ENCODE peak calls at places on chromosomes 13 and 19, in seven cellular contexts. One of them, this sample, is unnamed.

GRCh38 chr19:45423589-45424190 is at the start of gene ERCC1:
- DNase-seq in H1: peak
- DNase-seq in SK-N-SH: peak
- DNase-seq in HepG2: peak
- DNase-seq in HCT116: peak
- DNase-seq in K562: peak
- DNase-seq in GM12878: peak
- DNase-seq in this sample: peak

GRCh38 chr13:99155821-99156220 is 44.8 kb upstream of the UBAC2 start:
- DNase-seq in H1: no peak
- DNase-seq in SK-N-SH: no peak
- DNase-seq in HepG2: no peak
- DNase-seq in HCT116: no peak
- DNase-seq in K562: no peak
- DNase-seq in GM12878: no peak
- DNase-seq in this sample: no peak

GRCh38 chr19:39842693-39843435 is 3.3 kb downstream of the FBL start:
- DNase-seq in H1: no peak
- DNase-seq in SK-N-SH: no peak
- DNase-seq in HepG2: no peak
- DNase-seq in HCT116: no peak
- DNase-seq in K562: no peak
- DNase-seq in GM12878: no peak
- DNase-seq in this sample: no peak

GRCh38 chr13:49453465-49453864 is 9.4 kb downstream of the SETDB2 start:
- DNase-seq in H1: no peak
- DNase-seq in SK-N-SH: no peak
- DNase-seq in HepG2: no peak
- DNase-seq in HCT116: no peak
- DNase-seq in K562: no peak
- DNase-seq in GM12878: no peak
- DNase-seq in this sample: no peak

GRCh38 chr19:17450264-17451075 is 2.0 kb upstream of the TMEM221 start:
- DNase-seq in H1: no peak
- DNase-seq in SK-N-SH: no peak
- DNase-seq in HepG2: no peak
- DNase-seq in HCT116: peak
- DNase-seq in K562: peak
- DNase-seq in GM12878: no peak
- DNase-seq in this sample: no peak

GRCh38 chr19:35264281-35265125 is 4.3 kb upstream of the USF2 start:
- DNase-seq in H1: no peak
- DNase-seq in SK-N-SH: no peak
- DNase-seq in HepG2: no peak
- DNase-seq in HCT116: no peak
- DNase-seq in K562: no peak
- DNase-seq in GM12878: no peak
- DNase-seq in this sample: no peak

GRCh38 chr19:4474504-4475136 is 2.5 kb downstream of the HDGFL2 start:
- DNase-seq in H1: peak
- DNase-seq in SK-N-SH: peak
- DNase-seq in HepG2: no peak
- DNase-seq in HCT116: no peak
- DNase-seq in K562: peak
- DNase-seq in GM12878: no peak
- DNase-seq in this sample: peak

GRCh38 chr19:16309653-16310052 is 15.0 kb upstream of the KLF2 start:
- DNase-seq in H1: no peak
- DNase-seq in SK-N-SH: no peak
- DNase-seq in HepG2: no peak
- DNase-seq in HCT116: no peak
- DNase-seq in K562: no peak
- DNase-seq in GM12878: no peak
- DNase-seq in this sample: no peak

GRCh38 chr13:50928609-50929274 is 19.2 kb downstream of the RNASEH2B start:
- DNase-seq in H1: no peak
- DNase-seq in SK-N-SH: no peak
- DNase-seq in HepG2: no peak
- DNase-seq in HCT116: no peak
- DNase-seq in K562: no peak
- DNase-seq in GM12878: no peak
- DNase-seq in this sample: no peak

GRCh38 chr19:58519087-58519354 is 589 bp downstream of the ZBTB45 start:
- DNase-seq in H1: no peak
- DNase-seq in SK-N-SH: peak
- DNase-seq in HepG2: peak
- DNase-seq in HCT116: no peak
- DNase-seq in K562: peak
- DNase-seq in GM12878: no peak
- DNase-seq in this sample: peak

GRCh38 chr13:80685942-80686341 is 345.0 kb upstream of the SPRY2 start:
- DNase-seq in H1: no peak
- DNase-seq in SK-N-SH: no peak
- DNase-seq in HepG2: no peak
- DNase-seq in HCT116: no peak
- DNase-seq in K562: no peak
- DNase-seq in GM12878: no peak
- DNase-seq in this sample: no peak

GRCh38 chr13:34364633-34365032 is 546.7 kb downstream of the RFC3 start:
- DNase-seq in H1: no peak
- DNase-seq in SK-N-SH: no peak
- DNase-seq in HepG2: no peak
- DNase-seq in HCT116: no peak
- DNase-seq in K562: no peak
- DNase-seq in GM12878: no peak
- DNase-seq in this sample: no peak

GRCh38 chr19:40342644-40343311 is 5.4 kb downstream of the C19orf47 start:
- DNase-seq in H1: no peak
- DNase-seq in SK-N-SH: no peak
- DNase-seq in HepG2: no peak
- DNase-seq in HCT116: no peak
- DNase-seq in K562: no peak
- DNase-seq in GM12878: no peak
- DNase-seq in this sample: no peak

GRCh38 chr19:43575955-43576451 is 402 bp downstream of the PINLYP start:
- DNase-seq in H1: no peak
- DNase-seq in SK-N-SH: no peak
- DNase-seq in HepG2: no peak
- DNase-seq in HCT116: no peak
- DNase-seq in K562: no peak
- DNase-seq in GM12878: no peak
- DNase-seq in this sample: peak

GRCh38 chr13:98977568-98978270 is at the start of gene DOCK9:
- DNase-seq in H1: no peak
- DNase-seq in SK-N-SH: no peak
- DNase-seq in HepG2: no peak
- DNase-seq in HCT116: no peak
- DNase-seq in K562: no peak
- DNase-seq in GM12878: no peak
- DNase-seq in this sample: no peak

GRCh38 chr19:29807178-29807577 is 4.6 kb upstream of the CCNE1 start:
- DNase-seq in H1: no peak
- DNase-seq in SK-N-SH: no peak
- DNase-seq in HepG2: no peak
- DNase-seq in HCT116: no peak
- DNase-seq in K562: no peak
- DNase-seq in GM12878: no peak
- DNase-seq in this sample: no peak

GRCh38 chr13:83377486-83377885 is 504.8 kb downstream of the SLITRK1 start:
- DNase-seq in H1: no peak
- DNase-seq in SK-N-SH: no peak
- DNase-seq in HepG2: no peak
- DNase-seq in HCT116: no peak
- DNase-seq in K562: no peak
- DNase-seq in GM12878: no peak
- DNase-seq in this sample: no peak

GRCh38 chr13:35794734-35795389 is 318.4 kb upstream of the MAB21L1 start:
- DNase-seq in H1: no peak
- DNase-seq in SK-N-SH: no peak
- DNase-seq in HepG2: no peak
- DNase-seq in HCT116: no peak
- DNase-seq in K562: no peak
- DNase-seq in GM12878: no peak
- DNase-seq in this sample: no peak

DNA sequence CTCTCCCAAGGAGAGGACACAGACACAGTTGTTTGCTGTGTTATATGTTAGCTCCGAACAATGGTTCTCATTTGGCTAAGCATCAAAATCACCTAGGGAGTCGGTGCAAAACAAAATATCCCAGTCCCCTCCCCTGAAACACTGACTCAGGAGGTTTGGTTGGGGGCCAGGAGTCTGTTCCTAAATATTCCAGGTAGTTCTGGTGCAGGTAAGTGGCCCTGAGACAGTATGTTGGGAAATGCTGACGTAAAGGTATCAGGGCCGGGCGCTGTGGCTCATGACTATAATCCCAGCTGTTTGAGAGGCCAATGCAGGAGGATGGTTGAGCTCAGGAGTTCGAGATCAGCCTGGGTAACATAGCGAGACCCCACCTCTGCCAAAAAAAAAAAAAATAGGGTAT is 2.3 kb upstream of the MAP2K7 start:
- DNase-seq in H1: no peak
- DNase-seq in SK-N-SH: no peak
- DNase-seq in HepG2: no peak
- DNase-seq in HCT116: no peak
- DNase-seq in K562: no peak
- DNase-seq in GM12878: no peak
- DNase-seq in this sample: no peak
- TF ChIP-seq JUND in H1: no peak
- TF ChIP-seq JUND in SK-N-SH: no peak
- TF ChIP-seq JUND in HepG2: no peak
- TF ChIP-seq JUND in HCT116: no peak
- TF ChIP-seq JUND in K562: no peak
- TF ChIP-seq JUND in GM12878: no peak
- TF ChIP-seq JUND in this sample: no peak

GRCh38 chr13:29540799-29541198 is 54.7 kb downstream of the SLC7A1 start:
- DNase-seq in H1: no peak
- DNase-seq in SK-N-SH: no peak
- DNase-seq in HepG2: no peak
- DNase-seq in HCT116: no peak
- DNase-seq in K562: no peak
- DNase-seq in GM12878: no peak
- DNase-seq in this sample: no peak

GRCh38 chr13:29545988-29546387 is 49.5 kb downstream of the SLC7A1 start:
- DNase-seq in H1: no peak
- DNase-seq in SK-N-SH: no peak
- DNase-seq in HepG2: no peak
- DNase-seq in HCT116: no peak
- DNase-seq in K562: no peak
- DNase-seq in GM12878: no peak
- DNase-seq in this sample: no peak

GRCh38 chr13:29541400-29541799 is 54.1 kb downstream of the SLC7A1 start:
- DNase-seq in H1: no peak
- DNase-seq in SK-N-SH: no peak
- DNase-seq in HepG2: no peak
- DNase-seq in HCT116: no peak
- DNase-seq in K562: no peak
- DNase-seq in GM12878: no peak
- DNase-seq in this sample: no peak

GRCh38 chr13:29546662-29547061 is 48.8 kb downstream of the SLC7A1 start:
- DNase-seq in H1: no peak
- DNase-seq in SK-N-SH: no peak
- DNase-seq in HepG2: no peak
- DNase-seq in HCT116: no peak
- DNase-seq in K562: no peak
- DNase-seq in GM12878: no peak
- DNase-seq in this sample: no peak

DNA sequence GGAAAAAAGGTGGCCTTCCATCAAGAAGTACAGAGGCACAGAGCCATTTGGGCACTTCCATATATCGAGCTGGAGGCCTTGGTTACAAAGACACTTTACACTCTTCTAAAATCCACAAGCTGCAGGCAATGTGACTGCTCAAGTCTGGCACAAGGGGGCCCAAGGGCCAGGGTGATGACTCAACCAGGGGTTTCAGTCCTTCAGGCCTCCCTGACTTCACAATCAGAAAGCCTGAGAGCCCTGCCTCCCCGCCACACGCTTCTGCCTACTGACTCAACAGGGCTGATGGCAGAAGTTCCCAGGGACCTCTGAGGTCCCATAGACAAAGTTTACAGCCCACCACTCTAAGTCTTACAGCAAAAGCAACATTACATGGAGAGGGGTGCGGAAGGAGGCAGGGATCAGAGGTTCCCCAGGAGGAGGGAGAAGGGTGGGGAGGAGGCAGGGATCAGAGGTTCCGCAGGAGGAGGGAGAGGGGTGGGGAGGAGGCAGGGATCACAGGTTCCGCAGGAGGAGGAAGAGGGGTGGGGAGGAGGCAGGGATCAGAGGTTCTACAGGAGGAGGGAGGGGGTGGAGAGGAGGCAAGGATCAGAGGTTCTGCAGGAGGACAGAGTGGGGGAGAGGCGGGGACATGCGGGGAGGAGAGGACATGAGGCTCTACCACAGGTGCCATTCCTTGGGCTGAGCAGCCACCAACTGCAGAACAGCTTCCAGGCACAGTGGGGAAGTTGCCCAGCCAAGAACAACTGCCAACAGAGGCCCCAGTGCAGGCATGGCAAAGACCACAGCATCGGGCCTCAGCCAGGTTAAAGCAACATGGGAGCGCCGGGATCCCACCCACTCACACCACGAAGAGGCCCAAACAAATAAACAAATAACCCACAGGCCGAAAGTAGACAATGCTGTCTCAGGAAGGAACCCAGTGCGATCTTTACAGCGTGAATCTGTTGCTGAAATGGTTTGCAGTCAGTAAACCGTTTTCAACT is 52.0 kb downstream of the SLC7A1 start:
- DNase-seq in H1: peak
- DNase-seq in SK-N-SH: no peak
- DNase-seq in HepG2: peak
- DNase-seq in HCT116: no peak
- DNase-seq in K562: peak
- DNase-seq in GM12878: peak
- DNase-seq in this sample: no peak
- TF ChIP-seq JUND in H1: peak
- TF ChIP-seq JUND in SK-N-SH: no peak
- TF ChIP-seq JUND in HepG2: no peak
- TF ChIP-seq JUND in HCT116: no peak
- TF ChIP-seq JUND in K562: no peak
- TF ChIP-seq JUND in GM12878: peak
- TF ChIP-seq JUND in this sample: no peak

DNA sequence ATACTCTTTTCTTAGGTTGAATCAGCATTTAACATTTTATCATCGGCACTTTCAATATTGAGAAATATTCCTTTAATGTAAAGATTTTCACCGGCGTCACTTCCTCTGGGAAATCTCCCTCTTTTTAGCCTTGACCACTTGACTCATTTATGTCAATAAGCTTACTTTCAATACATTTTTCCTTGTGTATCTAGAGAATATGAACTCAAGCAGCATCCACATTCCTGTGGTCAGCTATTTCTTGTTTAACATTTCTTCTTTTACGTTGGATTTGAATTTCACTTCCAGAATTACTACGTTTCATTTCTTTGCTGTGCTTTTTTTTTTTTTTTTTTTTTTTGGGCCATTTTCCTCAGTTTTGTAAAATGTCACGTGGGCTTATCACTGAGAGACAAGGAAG is 271.2 kb upstream of the HTR2A start:
- DNase-seq in H1: no peak
- DNase-seq in SK-N-SH: no peak
- DNase-seq in HepG2: no peak
- DNase-seq in HCT116: no peak
- DNase-seq in K562: no peak
- DNase-seq in GM12878: no peak
- DNase-seq in this sample: no peak
- TF ChIP-seq JUND in H1: no peak
- TF ChIP-seq JUND in SK-N-SH: no peak
- TF ChIP-seq JUND in HepG2: no peak
- TF ChIP-seq JUND in HCT116: no peak
- TF ChIP-seq JUND in K562: no peak
- TF ChIP-seq JUND in GM12878: no peak
- TF ChIP-seq JUND in this sample: no peak

GRCh38 chr13:25503856-25504255 is 132.1 kb downstream of the ATP8A2 start:
- DNase-seq in H1: no peak
- DNase-seq in SK-N-SH: no peak
- DNase-seq in HepG2: no peak
- DNase-seq in HCT116: no peak
- DNase-seq in K562: no peak
- DNase-seq in GM12878: no peak
- DNase-seq in this sample: no peak
- TF ChIP-seq JUND in H1: no peak
- TF ChIP-seq JUND in SK-N-SH: no peak
- TF ChIP-seq JUND in HepG2: no peak
- TF ChIP-seq JUND in HCT116: no peak
- TF ChIP-seq JUND in K562: no peak
- TF ChIP-seq JUND in GM12878: no peak
- TF ChIP-seq JUND in this sample: no peak

This sample was measured in T47D.